ENCODE peak calls at places on chromosomes 12 and 14, in five cellular contexts. J, G, Z, D and N are unnamed samples.

GRCh38 chr14:29734732-29735131 is 192.9 kb downstream of the PRKD1 start:
- DNase-seq in J (no peak), G (no peak), Z (no peak), D (no peak), N (no peak)

GRCh38 chr12:62934799-62935674 is at the start of gene PPM1H:
- DNase-seq in J (peak), G (peak), Z (peak), D (peak), N (peak)

GRCh38 chr12:129550353-129550752 is 353.5 kb downstream of the TMEM132D start:
- DNase-seq in J (no peak), G (no peak), Z (no peak), D (no peak), N (no peak)

GRCh38 chr12:29771786-29772185 is 12.0 kb downstream of the TMTC1 start:
- DNase-seq in J (peak), G (no peak), Z (no peak), D (no peak), N (no peak)

GRCh38 chr12:100553851-100554404 is 19.6 kb upstream of the GAS2L3 start:
- DNase-seq in J (peak), G (no peak), Z (no peak), D (peak), N (peak)

GRCh38 chr14:85517113-85517688 is 12.7 kb upstream of the FLRT2 start:
- DNase-seq in J (no peak), G (no peak), Z (no peak), D (no peak), N (no peak)

GRCh38 chr12:118537481-118537917 is 161.1 kb downstream of the SUDS3 start:
- DNase-seq in J (no peak), G (peak), Z (no peak), D (no peak), N (no peak)

GRCh38 chr14:89911018-89911919 is 43.3 kb downstream of the EFCAB11 start:
- DNase-seq in J (peak), G (peak), Z (no peak), D (no peak), N (peak)

GRCh38 chr12:91406920-91407341 is 224.3 kb upstream of the DCN start:
- DNase-seq in J (peak), G (no peak), Z (peak), D (no peak), N (peak)

GRCh38 chr12:12461923-12462315 is 100.7 kb downstream of the DUSP16 start:
- DNase-seq in J (no peak), G (no peak), Z (no peak), D (no peak), N (no peak)

GRCh38 chr12:12376636-12377448 is 20.0 kb downstream of the BORCS5 start:
- DNase-seq in J (peak), G (no peak), Z (no peak), D (no peak), N (peak)

GRCh38 chr12:111409403-111410228 is 3.9 kb downstream of the SH2B3 start:
- DNase-seq in J (peak), G (peak), Z (no peak), D (peak), N (peak)

GRCh38 chr12:123041811-123042655 is 61.6 kb downstream of the ARL6IP4 start:
- DNase-seq in J (peak), G (peak), Z (no peak), D (peak), N (peak)

GRCh38 chr12:6133642-6134041 is 9.2 kb upstream of the VWF start:
- DNase-seq in J (no peak), G (peak), Z (no peak), D (no peak), N (no peak)

GRCh38 chr12:91215940-91216454 is 33.4 kb upstream of the DCN start:
- DNase-seq in J (peak), G (peak), Z (no peak), D (no peak), N (peak)

GRCh38 chr12:77679701-77680100 is 151.0 kb upstream of the NAV3 start:
- DNase-seq in J (no peak), G (no peak), Z (no peak), D (no peak), N (no peak)

GRCh38 chr12:101299931-101300330 is 20.0 kb downstream of the UTP20 start:
- DNase-seq in J (peak), G (no peak), Z (no peak), D (no peak), N (no peak)

GRCh38 chr14:30204431-30204830 is 276.8 kb upstream of the PRKD1 start:
- DNase-seq in J (no peak), G (no peak), Z (no peak), D (no peak), N (no peak)

GRCh38 chr12:31890295-31891285 is 68.6 kb upstream of the RESF1 start:
- DNase-seq in J (no peak), G (no peak), Z (no peak), D (no peak), N (no peak)

GRCh38 chr12:39682689-39683477 is 63.3 kb upstream of the ABCD2 start:
- DNase-seq in J (no peak), G (no peak), Z (no peak), D (no peak), N (no peak)

GRCh38 chr12:24379493-24379892 is 430.0 kb upstream of the SOX5 start:
- DNase-seq in J (no peak), G (no peak), Z (no peak), D (no peak), N (no peak)

GRCh38 chr12:24380122-24380521 is 430.7 kb upstream of the SOX5 start:
- DNase-seq in J (peak), G (no peak), Z (no peak), D (no peak), N (no peak)

GRCh38 chr12:24379038-24379437 is 429.6 kb upstream of the SOX5 start:
- DNase-seq in J (no peak), G (no peak), Z (no peak), D (no peak), N (no peak)

GRCh38 chr12:24381790-24382189 is 432.3 kb upstream of the SOX5 start:
- DNase-seq in J (no peak), G (no peak), Z (no peak), D (no peak), N (no peak)

GRCh38 chr12:24378548-24379011 is 429.1 kb upstream of the SOX5 start:
- DNase-seq in J (no peak), G (no peak), Z (no peak), D (no peak), N (peak)
- H3K4me3 ChIP-seq in J (no peak), G (no peak), Z (no peak), D (no peak), N (no peak)

DNA sequence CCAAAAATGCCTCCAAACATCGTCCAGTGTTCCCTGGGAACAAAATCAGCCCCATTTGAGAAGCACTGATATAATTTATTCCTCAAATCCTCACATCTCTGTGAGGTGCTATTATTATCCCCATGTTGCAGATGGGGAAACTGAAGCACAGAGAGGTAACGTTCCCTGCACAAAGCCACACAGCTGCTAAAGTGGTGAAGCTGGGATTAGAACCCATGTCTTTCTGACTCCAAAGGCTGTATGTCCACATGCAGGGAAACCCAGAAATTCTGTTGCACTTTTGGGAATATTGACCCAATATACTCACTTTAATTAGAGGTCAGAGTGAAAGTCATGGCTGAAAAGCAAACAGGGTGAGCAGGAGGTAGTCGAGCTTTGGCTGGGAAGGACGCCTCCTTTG is 19.1 kb upstream of the WSCD2 start:
- DNase-seq in J (no peak), G (no peak), Z (no peak), D (no peak), N (no peak)
- H3K4me3 ChIP-seq in J (no peak), G (no peak), Z (no peak), D (no peak), N (no peak)

GRCh38 chr14:60332869-60333268 is 83.8 kb downstream of the PPM1A start:
- DNase-seq in J (no peak), G (no peak), Z (no peak), D (no peak), N (no peak)
- H3K4me3 ChIP-seq in J (no peak), G (no peak), Z (no peak), D (no peak), N (no peak)

GRCh38 chr12:67477682-67478265 is 170.8 kb upstream of the DYRK2 start:
- DNase-seq in J (no peak), G (no peak), Z (no peak), D (no peak), N (no peak)

GRCh38 chr12:67471810-67472209 is 176.7 kb upstream of the DYRK2 start:
- DNase-seq in J (no peak), G (peak), Z (no peak), D (no peak), N (no peak)

GRCh38 chr12:67475725-67476124 is 172.8 kb upstream of the DYRK2 start:
- DNase-seq in J (no peak), G (no peak), Z (no peak), D (no peak), N (no peak)

GRCh38 chr12:67472551-67472950 is 176.0 kb upstream of the DYRK2 start:
- DNase-seq in J (no peak), G (peak), Z (no peak), D (no peak), N (no peak)

DNA sequence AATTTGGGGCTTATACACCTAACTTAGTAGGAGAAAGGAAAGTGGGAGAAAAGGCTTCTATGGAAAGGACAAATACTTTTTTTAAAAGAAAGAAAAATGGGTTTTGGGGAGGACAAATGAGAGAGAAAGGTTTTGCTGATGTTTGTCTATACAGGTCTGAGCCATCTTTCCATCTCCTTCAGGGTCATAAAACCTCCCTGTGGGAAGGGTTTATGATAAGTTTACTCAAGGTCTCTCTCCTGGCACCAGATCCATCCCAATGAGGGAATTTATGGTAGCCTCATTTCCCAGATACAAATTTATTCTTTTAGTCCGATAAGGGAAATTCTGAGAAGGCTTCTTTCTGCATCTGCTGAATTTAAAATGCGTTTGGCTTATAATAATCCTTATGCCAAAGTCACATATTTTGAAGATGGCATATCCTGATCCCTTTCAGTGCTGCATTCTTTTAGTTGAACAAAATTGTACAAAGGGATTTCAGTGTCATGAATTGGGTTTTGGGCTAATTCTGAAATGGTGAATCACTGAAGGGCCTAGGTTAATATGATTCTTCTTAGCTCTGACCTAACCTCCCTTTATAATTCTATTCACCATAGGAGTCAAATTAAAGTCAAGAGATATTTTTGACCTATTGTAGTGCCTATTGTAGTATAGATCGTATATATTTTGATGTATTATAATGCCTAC is 173.5 kb upstream of the DYRK2 start:
- DNase-seq in J (no peak), G (no peak), Z (no peak), D (no peak), N (no peak)
- H3K4me3 ChIP-seq in J (no peak), G (no peak), Z (no peak), D (no peak), N (no peak)

GRCh38 chr14:56423591-56423991 is 156.0 kb upstream of the TMEM260 start:
- DNase-seq in J (peak), G (peak), Z (no peak), D (no peak), N (peak)
- H3K4me3 ChIP-seq in J (no peak), G (no peak), Z (no peak), D (no peak), N (no peak)

GRCh38 chr14:32620303-32620702 is 291.2 kb downstream of the AKAP6 start:
- DNase-seq in J (peak), G (no peak), Z (no peak), D (no peak), N (no peak)

GRCh38 chr14:32620724-32621123 is 291.6 kb downstream of the AKAP6 start:
- DNase-seq in J (peak), G (no peak), Z (no peak), D (no peak), N (no peak)

GRCh38 chr14:32622742-32623141 is 293.6 kb downstream of the AKAP6 start:
- DNase-seq in J (no peak), G (no peak), Z (no peak), D (no peak), N (no peak)

GRCh38 chr14:32621585-32621984 is 292.5 kb downstream of the AKAP6 start:
- DNase-seq in J (no peak), G (no peak), Z (no peak), D (no peak), N (no peak)

GRCh38 chr14:32618991-32619390 is 289.9 kb downstream of the AKAP6 start:
- DNase-seq in J (no peak), G (no peak), Z (no peak), D (no peak), N (no peak)
- H3K4me3 ChIP-seq in J (no peak), G (no peak), Z (no peak), D (no peak), N (no peak)

GRCh38 chr14:96592591-96593388 is 90.6 kb downstream of the PAPOLA start:
- DNase-seq in J (peak), G (peak), Z (no peak), D (no peak), N (peak)
- H3K4me3 ChIP-seq in J (peak), G (peak), Z (no peak), D (no peak), N (peak)

GRCh38 chr12:52243774-52244614 is 11.0 kb downstream of the KRT7 start:
- DNase-seq in J (peak), G (peak), Z (peak), D (peak), N (peak)
- H3K4me3 ChIP-seq in J (no peak), G (no peak), Z (peak), D (no peak), N (no peak)